ENCODE peak calls at places on chromosomes 5 and 9, in seven cellular contexts. S, U, J, H, E, G and B are unnamed samples.

GRCh38 chr5:140038373-140038957 is 4.6 kb downstream of the NRG2 start:
- DNase-seq in S (peak), U (no peak), J (peak), E (peak), H (no peak), G (peak), B (peak)

GRCh38 chr5:135326296-135327240 is 72.5 kb downstream of the MACROH2A1 start:
- DNase-seq in U (peak), S (no peak), E (no peak), J (no peak), H (no peak), G (no peak), B (no peak)

GRCh38 chr5:61603211-61603908 is 271.3 kb downstream of the ZSWIM6 start:
- DNase-seq in U (peak), G (peak), E (peak), H (no peak), S (no peak), J (no peak), B (peak)

GRCh38 chr9:5918460-5918859 is 27.8 kb downstream of the MLANA start:
- DNase-seq in G (no peak), H (no peak), E (no peak), U (no peak), S (no peak), J (no peak), B (no peak)

GRCh38 chr5:53199882-53200281 is 90.3 kb upstream of the MOCS2 start:
- DNase-seq in J (no peak), E (no peak), U (no peak), H (no peak), G (no peak), S (no peak), B (no peak)

GRCh38 chr9:33718987-33719386 is 76.4 kb upstream of the PRSS3 start:
- DNase-seq in U (no peak), E (no peak), G (peak), H (no peak), S (peak), J (no peak), B (no peak)

GRCh38 chr5:131356619-131357018 is 92.8 kb downstream of the CDC42SE2 start:
- DNase-seq in S (no peak), E (no peak), H (no peak), J (no peak), G (no peak), U (no peak), B (no peak)

GRCh38 chr9:104912606-104913005 is 15.3 kb downstream of the ABCA1 start:
- DNase-seq in E (no peak), H (no peak), U (no peak), J (no peak), S (no peak), G (no peak), B (no peak)

GRCh38 chr5:140073296-140073695 is 30.2 kb upstream of the NRG2 start:
- DNase-seq in H (no peak), U (no peak), E (no peak), S (peak), G (peak), J (peak), B (peak)

GRCh38 chr9:131735238-131736181 is 4.4 kb downstream of the RAPGEF1 start:
- DNase-seq in S (no peak), E (no peak), U (no peak), J (no peak), H (no peak), G (no peak), B (no peak)

GRCh38 chr5:135208555-135209494 is 174.8 kb upstream of the PITX1 start:
- DNase-seq in G (peak), J (no peak), U (peak), S (peak), E (peak), H (no peak), B (peak)

GRCh38 chr5:158875272-158875679 is 224.4 kb downstream of the EBF1 start:
- DNase-seq in H (no peak), G (no peak), E (no peak), U (no peak), S (peak), J (no peak), B (peak)

GRCh38 chr5:76529464-76530344 is 93.5 kb downstream of the F2RL2 start:
- DNase-seq in U (no peak), E (no peak), H (no peak), J (no peak), G (no peak), S (no peak), B (no peak)

GRCh38 chr5:8829322-8830029 is 716.4 kb downstream of the SEMA5A start:
- DNase-seq in J (no peak), S (peak), U (no peak), E (peak), G (peak), H (no peak), B (peak)

GRCh38 chr5:133109655-133110483 is 58.1 kb downstream of the HSPA4 start:
- DNase-seq in U (no peak), G (peak), S (no peak), H (no peak), E (peak), J (no peak), B (peak)

GRCh38 chr9:89530721-89531120 is 32.8 kb upstream of the SEMA4D start:
- DNase-seq in J (no peak), G (no peak), S (no peak), H (no peak), U (no peak), E (peak), B (no peak)

GRCh38 chr5:6399978-6400910 is 21.9 kb upstream of the MED10 start:
- DNase-seq in S (peak), G (no peak), J (no peak), U (no peak), H (no peak), E (no peak), B (peak)

GRCh38 chr5:128537306-128537998 is 593 bp downstream of the FBN2 start:
- DNase-seq in U (peak), S (peak), G (peak), H (no peak), E (peak), J (peak), B (peak)

GRCh38 chr5:177973066-177973635 is 22.9 kb downstream of the PROP1 start:
- DNase-seq in S (no peak), E (no peak), G (peak), J (no peak), H (no peak), U (no peak), B (no peak)

GRCh38 chr9:15724006-15724405 is 171.2 kb downstream of the CCDC171 start:
- DNase-seq in H (no peak), E (no peak), S (peak), G (no peak), U (no peak), J (no peak), B (no peak)

GRCh38 chr9:133592731-133593409 is 16.3 kb downstream of the FAM163B start:
- DNase-seq in H (no peak), E (no peak), S (no peak), J (no peak), U (no peak), G (no peak), B (no peak)

GRCh38 chr5:68222824-68223354 is 7.3 kb downstream of the PIK3R1 start:
- DNase-seq in H (no peak), U (no peak), S (no peak), E (no peak), J (no peak), G (no peak), B (no peak)

GRCh38 chr5:78927657-78928282 is 57.3 kb downstream of the ARSB start:
- DNase-seq in J (peak), G (no peak), H (peak), S (peak), U (peak), E (peak), B (peak)

GRCh38 chr9:14309403-14309802 is 4.5 kb downstream of the NFIB start:
- DNase-seq in S (peak), H (no peak), J (no peak), G (no peak), U (no peak), E (peak), B (peak)

GRCh38 chr9:135864447-135865049 is 42.8 kb downstream of the CAMSAP1 start:
- DNase-seq in H (peak), J (peak), U (peak), E (peak), G (peak), S (peak), B (peak)

GRCh38 chr5:119323630-119324000 is 32.2 kb upstream of the TNFAIP8 start:
- DNase-seq in E (peak), S (peak), U (no peak), G (peak), J (no peak), H (no peak), B (peak)

GRCh38 chr5:15263406-15263805 is 236.6 kb upstream of the FBXL7 start:
- DNase-seq in U (no peak), E (no peak), H (no peak), G (no peak), S (no peak), J (no peak), B (no peak)

GRCh38 chr9:87812375-87813118 is 70.1 kb upstream of the SPATA31E1 start:
- DNase-seq in S (peak), U (no peak), G (peak), H (no peak), E (no peak), J (no peak), B (peak)

GRCh38 chr5:64505769-64506566 is at the start of gene RGS7BP:
- DNase-seq in H (peak), E (peak), G (no peak), S (peak), U (peak), J (peak), B (peak)

GRCh38 chr9:103889989-103890388 is 204.1 kb upstream of the SMC2 start:
- DNase-seq in J (no peak), U (no peak), H (no peak), E (no peak), S (no peak), G (no peak), B (no peak)

GRCh38 chr5:11069041-11069440 is 308.0 kb upstream of the DAP start:
- DNase-seq in S (no peak), E (peak), G (no peak), U (no peak), J (no peak), H (no peak), B (no peak)

GRCh38 chr9:2726620-2727335 is 9.5 kb downstream of the KCNV2 start:
- DNase-seq in G (no peak), J (no peak), U (no peak), S (peak), H (no peak), E (peak), B (no peak)

GRCh38 chr5:74272019-74272775 is 368.3 kb downstream of the ENC1 start:
- DNase-seq in H (peak), J (peak), G (peak), U (peak), S (peak), E (peak), B (no peak)

GRCh38 chr5:16534280-16534679 is 68.7 kb upstream of the ZNF622 start:
- DNase-seq in H (no peak), S (no peak), J (no peak), U (no peak), E (no peak), G (no peak), B (no peak)

GRCh38 chr5:16538001-16538400 is 72.4 kb upstream of the ZNF622 start:
- DNase-seq in U (no peak), J (no peak), S (no peak), E (no peak), G (no peak), H (no peak), B (no peak)

GRCh38 chr5:16536818-16537217 is 71.2 kb upstream of the ZNF622 start:
- DNase-seq in J (no peak), H (no peak), S (no peak), G (no peak), E (no peak), U (no peak), B (no peak)

GRCh38 chr5:16539169-16539666 is 73.6 kb upstream of the ZNF622 start:
- DNase-seq in E (no peak), H (no peak), U (no peak), J (no peak), G (peak), S (peak), B (peak)

GRCh38 chr5:16536246-16536645 is 70.6 kb upstream of the ZNF622 start:
- DNase-seq in H (no peak), G (peak), S (peak), J (no peak), U (no peak), E (no peak), B (no peak)
- H2AK5ac ChIP-seq in H (no peak), G (no peak), S (no peak), J (no peak), U (no peak), E (no peak), B (no peak)

GRCh38 chr9:127753148-127753547 is 18.1 kb upstream of the TOR2A start:
- DNase-seq in E (no peak), U (no peak), S (no peak), G (no peak), J (no peak), H (no peak), B (no peak)
- H2BK5ac ChIP-seq in E (no peak), U (no peak), S (no peak), G (no peak), J (no peak), H (no peak), B (no peak)

GRCh38 chr9:114035221-114035844 is 42.8 kb downstream of the AMBP start:
- DNase-seq in G (no peak), U (peak), S (no peak), J (no peak), H (no peak), E (no peak), B (no peak)

GRCh38 chr9:114033397-114034103 is 44.5 kb downstream of the AMBP start:
- DNase-seq in S (no peak), H (no peak), U (peak), E (peak), G (peak), J (peak), B (peak)

GRCh38 chr9:114034663-114035062 is 43.4 kb downstream of the AMBP start:
- DNase-seq in E (no peak), G (no peak), U (no peak), H (no peak), J (no peak), S (no peak), B (no peak)

GRCh38 chr9:114035845-114036785 is 42.0 kb downstream of the AMBP start:
- DNase-seq in S (no peak), J (no peak), E (no peak), U (peak), G (no peak), H (no peak), B (no peak)

GRCh38 chr9:114034176-114034575 is 43.9 kb downstream of the AMBP start:
- DNase-seq in U (no peak), J (no peak), G (no peak), E (no peak), S (no peak), H (no peak), B (no peak)
- H2AK5ac ChIP-seq in U (no peak), J (no peak), G (no peak), E (no peak), S (no peak), H (no peak), B (no peak)

GRCh38 chr9:8365466-8366160 is 566.0 kb upstream of the DMAC1 start:
- DNase-seq in S (no peak), E (peak), J (no peak), G (no peak), U (no peak), H (no peak), B (peak)
- H2BK5ac ChIP-seq in S (no peak), E (no peak), J (no peak), G (no peak), U (no peak), H (no peak), B (peak)

GRCh38 chr5:109016300-109016699 is 268.6 kb downstream of the FER start:
- DNase-seq in J (no peak), E (no peak), S (peak), G (no peak), U (no peak), H (no peak), B (peak)
- H2AK5ac ChIP-seq in J (no peak), E (no peak), S (no peak), G (no peak), U (no peak), H (no peak), B (no peak)

DNA sequence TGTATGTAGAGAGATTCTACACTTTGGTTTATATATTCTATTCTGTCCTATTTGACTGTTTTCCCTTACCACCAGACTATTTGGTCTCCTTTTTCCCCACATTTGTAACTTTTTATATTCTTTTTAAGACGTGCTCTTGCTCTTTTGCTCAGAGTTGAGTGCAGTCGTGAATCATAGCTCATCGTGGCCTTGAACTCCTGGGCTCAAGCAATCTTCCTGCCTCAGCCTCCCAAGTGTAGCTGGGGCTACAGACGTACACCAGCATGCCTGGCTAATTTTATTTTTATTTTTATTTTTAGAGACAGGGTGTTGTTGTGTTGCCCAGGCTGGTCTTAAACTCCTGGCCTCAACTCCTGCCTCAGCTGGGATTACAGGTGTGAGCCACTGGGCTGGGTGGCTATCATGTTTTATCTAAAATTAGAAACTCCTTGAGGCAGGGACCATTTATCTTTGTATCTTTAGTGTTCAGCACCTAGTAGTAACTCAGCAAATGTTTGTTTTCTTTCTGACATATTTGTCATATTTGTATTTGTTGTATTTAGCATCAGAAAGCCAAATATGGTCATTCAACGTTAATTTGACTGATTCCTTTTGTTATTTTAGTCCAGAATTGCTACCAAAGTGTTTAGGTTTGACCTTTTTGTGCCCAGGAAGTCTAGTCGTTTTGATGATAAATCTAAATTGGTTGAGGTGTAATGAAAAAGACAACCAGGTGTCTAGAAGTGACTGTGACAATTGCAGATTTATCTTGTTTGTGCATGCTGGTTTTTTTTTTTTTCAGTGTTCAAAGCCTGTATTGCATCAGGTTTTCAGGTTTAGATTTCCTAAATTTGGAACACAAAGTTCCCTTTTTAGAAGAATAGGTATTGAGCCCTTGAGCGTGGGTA is 44.3 kb downstream of the ERBIN start:
- DNase-seq in S (no peak), G (no peak), J (no peak), E (no peak), U (no peak), H (no peak), B (no peak)
- H2BK5ac ChIP-seq in S (no peak), G (no peak), J (no peak), E (no peak), U (no peak), H (no peak), B (no peak)

GRCh38 chr9:126647585-126648110 is 33.9 kb downstream of the LMX1B start:
- DNase-seq in J (no peak), E (no peak), H (no peak), S (no peak), G (no peak), U (no peak), B (no peak)

GRCh38 chr9:126649477-126649876 is 35.7 kb downstream of the LMX1B start:
- DNase-seq in J (no peak), S (no peak), G (no peak), H (no peak), U (no peak), E (no peak), B (no peak)

GRCh38 chr9:126652140-126652558 is 38.4 kb downstream of the LMX1B start:
- DNase-seq in E (peak), U (no peak), S (no peak), G (no peak), H (no peak), J (no peak), B (no peak)

GRCh38 chr9:126650830-126651341 is 37.2 kb downstream of the LMX1B start:
- DNase-seq in G (no peak), J (no peak), H (no peak), U (no peak), E (no peak), S (no peak), B (no peak)

GRCh38 chr9:126650404-126650804 is 36.7 kb downstream of the LMX1B start:
- DNase-seq in G (no peak), J (no peak), E (no peak), H (no peak), S (no peak), U (no peak), B (no peak)
- H2AK5ac ChIP-seq in G (no peak), J (peak), E (no peak), H (no peak), S (no peak), U (no peak), B (no peak)

GRCh38 chr5:56588636-56589485 is 226.5 kb upstream of the MAP3K1 start:
- DNase-seq in J (peak), S (no peak), G (no peak), U (peak), H (no peak), E (peak), B (no peak)
- H2BK5ac ChIP-seq in J (peak), S (no peak), G (no peak), U (no peak), H (no peak), E (no peak), B (no peak)

GRCh38 chr9:3954950-3955670 is 344.8 kb downstream of the GLIS3 start:
- DNase-seq in U (no peak), J (no peak), H (no peak), G (no peak), E (peak), S (peak), B (peak)
- H2AK5ac ChIP-seq in U (no peak), J (no peak), H (no peak), G (no peak), E (no peak), S (peak), B (peak)